ENCODE peak calls at places on chromosomes 16 and 17, in ten cellular contexts. One of them, this sample, is unnamed.
A peak's percentile ranks its signal among the peaks of the same experiment; 100 is the strongest.

GRCh38 chr17:67415291-67415690 is 38.2 kb downstream of the PITPNC1 start:
- DNase-seq in lower leg skin: no peak
- DNase-seq in progenitor cell of endocrine pancreas: no peak
- DNase-seq in AG10803: no peak
- DNase-seq in epithelial cell of esophagus: no peak
- DNase-seq in cardiac muscle cell: no peak
- DNase-seq in mucosa of descending colon: no peak
- DNase-seq in keratinocyte: no peak
- DNase-seq in gastrocnemius medialis: no peak
- DNase-seq in GM12864: no peak
- DNase-seq in this sample: no peak

GRCh38 chr17:30550512-30551273 is 73.5 kb downstream of the GOSR1 start:
- DNase-seq in GM12864: peak; percentile 47
- DNase-seq in lower leg skin: no peak
- DNase-seq in keratinocyte: no peak
- DNase-seq in gastrocnemius medialis: no peak
- DNase-seq in mucosa of descending colon: peak; percentile 24
- DNase-seq in epithelial cell of esophagus: peak; percentile 46
- DNase-seq in cardiac muscle cell: peak; percentile 49
- DNase-seq in progenitor cell of endocrine pancreas: no peak
- DNase-seq in AG10803: peak; percentile 13
- DNase-seq in this sample: no peak

GRCh38 chr16:17518441-17518840 is 47.7 kb upstream of the XYLT1 start:
- DNase-seq in cardiac muscle cell: no peak
- DNase-seq in AG10803: peak; percentile 22
- DNase-seq in epithelial cell of esophagus: peak; percentile 3
- DNase-seq in keratinocyte: no peak
- DNase-seq in GM12864: no peak
- DNase-seq in mucosa of descending colon: no peak
- DNase-seq in lower leg skin: no peak
- DNase-seq in gastrocnemius medialis: no peak
- DNase-seq in progenitor cell of endocrine pancreas: no peak
- DNase-seq in this sample: no peak

GRCh38 chr17:882827-883585 is 96.6 kb downstream of the NXN start:
- DNase-seq in gastrocnemius medialis: peak; percentile 92
- DNase-seq in epithelial cell of esophagus: peak; percentile 47
- DNase-seq in progenitor cell of endocrine pancreas: no peak
- DNase-seq in AG10803: peak; percentile 28
- DNase-seq in keratinocyte: no peak
- DNase-seq in lower leg skin: peak; percentile 69
- DNase-seq in cardiac muscle cell: peak; percentile 63
- DNase-seq in mucosa of descending colon: no peak
- DNase-seq in GM12864: no peak
- DNase-seq in this sample: no peak

GRCh38 chr17:57419940-57420522 is 163.7 kb downstream of the MSI2 start:
- DNase-seq in cardiac muscle cell: no peak
- DNase-seq in mucosa of descending colon: no peak
- DNase-seq in keratinocyte: no peak
- DNase-seq in gastrocnemius medialis: no peak
- DNase-seq in GM12864: no peak
- DNase-seq in epithelial cell of esophagus: no peak
- DNase-seq in AG10803: no peak
- DNase-seq in lower leg skin: no peak
- DNase-seq in progenitor cell of endocrine pancreas: no peak
- DNase-seq in this sample: no peak

GRCh38 chr17:17568772-17569195 is 22.7 kb downstream of the PEMT start:
- DNase-seq in cardiac muscle cell: peak; percentile 53
- DNase-seq in keratinocyte: no peak
- DNase-seq in mucosa of descending colon: peak; percentile 91
- DNase-seq in epithelial cell of esophagus: peak; percentile 71
- DNase-seq in AG10803: peak; percentile 25
- DNase-seq in lower leg skin: no peak
- DNase-seq in gastrocnemius medialis: peak; percentile 79
- DNase-seq in progenitor cell of endocrine pancreas: peak; percentile 80
- DNase-seq in GM12864: no peak
- DNase-seq in this sample: peak; percentile 77

GRCh38 chr16:87178977-87179376 is 138.2 kb downstream of the C16orf95 start:
- DNase-seq in progenitor cell of endocrine pancreas: no peak
- DNase-seq in AG10803: peak; percentile 41
- DNase-seq in lower leg skin: no peak
- DNase-seq in gastrocnemius medialis: no peak
- DNase-seq in cardiac muscle cell: peak; percentile 84
- DNase-seq in epithelial cell of esophagus: no peak
- DNase-seq in GM12864: no peak
- DNase-seq in mucosa of descending colon: no peak
- DNase-seq in keratinocyte: no peak
- DNase-seq in this sample: no peak

GRCh38 chr17:57629886-57630285 is 115.2 kb downstream of the CCDC182 start:
- DNase-seq in keratinocyte: no peak
- DNase-seq in mucosa of descending colon: no peak
- DNase-seq in gastrocnemius medialis: peak; percentile 8
- DNase-seq in epithelial cell of esophagus: no peak
- DNase-seq in progenitor cell of endocrine pancreas: no peak
- DNase-seq in AG10803: no peak
- DNase-seq in GM12864: no peak
- DNase-seq in cardiac muscle cell: no peak
- DNase-seq in lower leg skin: no peak
- DNase-seq in this sample: no peak

GRCh38 chr16:49931931-49932330 is 76.0 kb upstream of the ZNF423 start:
- DNase-seq in epithelial cell of esophagus: no peak
- DNase-seq in GM12864: no peak
- DNase-seq in progenitor cell of endocrine pancreas: no peak
- DNase-seq in gastrocnemius medialis: no peak
- DNase-seq in AG10803: no peak
- DNase-seq in cardiac muscle cell: no peak
- DNase-seq in lower leg skin: no peak
- DNase-seq in keratinocyte: no peak
- DNase-seq in mucosa of descending colon: no peak
- DNase-seq in this sample: no peak

GRCh38 chr16:10076037-10076436 is 106.2 kb downstream of the GRIN2A start:
- DNase-seq in AG10803: no peak
- DNase-seq in gastrocnemius medialis: no peak
- DNase-seq in GM12864: no peak
- DNase-seq in mucosa of descending colon: no peak
- DNase-seq in progenitor cell of endocrine pancreas: no peak
- DNase-seq in lower leg skin: no peak
- DNase-seq in cardiac muscle cell: no peak
- DNase-seq in epithelial cell of esophagus: no peak
- DNase-seq in keratinocyte: no peak
- DNase-seq in this sample: no peak

GRCh38 chr17:80030730-80031410 is 4.8 kb downstream of the TBC1D16 start:
- DNase-seq in gastrocnemius medialis: peak; percentile 48
- DNase-seq in cardiac muscle cell: no peak
- DNase-seq in keratinocyte: no peak
- DNase-seq in epithelial cell of esophagus: peak; percentile 78
- DNase-seq in AG10803: no peak
- DNase-seq in mucosa of descending colon: peak; percentile 80
- DNase-seq in lower leg skin: peak; percentile 59
- DNase-seq in progenitor cell of endocrine pancreas: no peak
- DNase-seq in GM12864: no peak
- DNase-seq in this sample: no peak

GRCh38 chr17:57422574-57423164 is 166.3 kb downstream of the MSI2 start:
- DNase-seq in gastrocnemius medialis: peak; percentile 89
- DNase-seq in GM12864: peak; percentile 59
- DNase-seq in lower leg skin: no peak
- DNase-seq in AG10803: peak; percentile 60
- DNase-seq in keratinocyte: no peak
- DNase-seq in mucosa of descending colon: no peak
- DNase-seq in epithelial cell of esophagus: peak; percentile 78
- DNase-seq in cardiac muscle cell: peak; percentile 37
- DNase-seq in progenitor cell of endocrine pancreas: no peak
- DNase-seq in this sample: peak; percentile 55

GRCh38 chr16:84059946-84060901 is 17.6 kb upstream of the SLC38A8 start:
- DNase-seq in progenitor cell of endocrine pancreas: no peak
- DNase-seq in cardiac muscle cell: no peak
- DNase-seq in GM12864: no peak
- DNase-seq in lower leg skin: no peak
- DNase-seq in AG10803: no peak
- DNase-seq in mucosa of descending colon: no peak
- DNase-seq in epithelial cell of esophagus: no peak
- DNase-seq in gastrocnemius medialis: no peak
- DNase-seq in keratinocyte: no peak
- DNase-seq in this sample: no peak

GRCh38 chr17:40931311-40931710 is 6.1 kb downstream of the KRT23 start:
- DNase-seq in epithelial cell of esophagus: peak; percentile 60
- DNase-seq in keratinocyte: no peak
- DNase-seq in gastrocnemius medialis: no peak
- DNase-seq in cardiac muscle cell: no peak
- DNase-seq in GM12864: no peak
- DNase-seq in lower leg skin: no peak
- DNase-seq in mucosa of descending colon: no peak
- DNase-seq in AG10803: no peak
- DNase-seq in progenitor cell of endocrine pancreas: no peak
- DNase-seq in this sample: no peak

GRCh38 chr16:13438064-13438463 is 481.9 kb upstream of the ERCC4 start:
- DNase-seq in gastrocnemius medialis: no peak
- DNase-seq in AG10803: no peak
- DNase-seq in progenitor cell of endocrine pancreas: no peak
- DNase-seq in cardiac muscle cell: no peak
- DNase-seq in mucosa of descending colon: no peak
- DNase-seq in lower leg skin: no peak
- DNase-seq in epithelial cell of esophagus: no peak
- DNase-seq in keratinocyte: no peak
- DNase-seq in GM12864: no peak
- DNase-seq in this sample: no peak

GRCh38 chr16:13435873-13436474 is 484.0 kb upstream of the ERCC4 start:
- DNase-seq in cardiac muscle cell: no peak
- DNase-seq in mucosa of descending colon: no peak
- DNase-seq in epithelial cell of esophagus: no peak
- DNase-seq in lower leg skin: no peak
- DNase-seq in keratinocyte: no peak
- DNase-seq in gastrocnemius medialis: no peak
- DNase-seq in progenitor cell of endocrine pancreas: no peak
- DNase-seq in AG10803: no peak
- DNase-seq in GM12864: no peak
- DNase-seq in this sample: no peak

GRCh38 chr16:13436641-13437423 is 483.1 kb upstream of the ERCC4 start:
- DNase-seq in gastrocnemius medialis: no peak
- DNase-seq in lower leg skin: no peak
- DNase-seq in progenitor cell of endocrine pancreas: no peak
- DNase-seq in keratinocyte: no peak
- DNase-seq in mucosa of descending colon: no peak
- DNase-seq in cardiac muscle cell: no peak
- DNase-seq in epithelial cell of esophagus: no peak
- DNase-seq in GM12864: peak; percentile 40
- DNase-seq in AG10803: peak; percentile 40
- DNase-seq in this sample: peak; percentile 5

GRCh38 chr16:13439766-13440165 is 480.2 kb upstream of the ERCC4 start:
- DNase-seq in GM12864: no peak
- DNase-seq in mucosa of descending colon: no peak
- DNase-seq in progenitor cell of endocrine pancreas: no peak
- DNase-seq in AG10803: no peak
- DNase-seq in keratinocyte: no peak
- DNase-seq in gastrocnemius medialis: no peak
- DNase-seq in cardiac muscle cell: no peak
- DNase-seq in lower leg skin: no peak
- DNase-seq in epithelial cell of esophagus: no peak
- DNase-seq in this sample: no peak

GRCh38 chr16:13435415-13435814 is 484.5 kb upstream of the ERCC4 start:
- DNase-seq in epithelial cell of esophagus: no peak
- DNase-seq in GM12864: no peak
- DNase-seq in lower leg skin: no peak
- DNase-seq in cardiac muscle cell: no peak
- DNase-seq in mucosa of descending colon: no peak
- DNase-seq in progenitor cell of endocrine pancreas: no peak
- DNase-seq in gastrocnemius medialis: no peak
- DNase-seq in AG10803: no peak
- DNase-seq in keratinocyte: no peak
- DNase-seq in this sample: no peak
- TF ChIP-seq CTCF in epithelial cell of esophagus: no peak
- TF ChIP-seq CTCF in GM12864: no peak
- TF ChIP-seq CTCF in lower leg skin: no peak
- TF ChIP-seq CTCF in cardiac muscle cell: no peak
- TF ChIP-seq CTCF in mucosa of descending colon: no peak
- TF ChIP-seq CTCF in progenitor cell of endocrine pancreas: no peak
- TF ChIP-seq CTCF in gastrocnemius medialis: no peak
- TF ChIP-seq CTCF in AG10803: no peak
- TF ChIP-seq CTCF in keratinocyte: no peak
- TF ChIP-seq CTCF in this sample: no peak

DNA sequence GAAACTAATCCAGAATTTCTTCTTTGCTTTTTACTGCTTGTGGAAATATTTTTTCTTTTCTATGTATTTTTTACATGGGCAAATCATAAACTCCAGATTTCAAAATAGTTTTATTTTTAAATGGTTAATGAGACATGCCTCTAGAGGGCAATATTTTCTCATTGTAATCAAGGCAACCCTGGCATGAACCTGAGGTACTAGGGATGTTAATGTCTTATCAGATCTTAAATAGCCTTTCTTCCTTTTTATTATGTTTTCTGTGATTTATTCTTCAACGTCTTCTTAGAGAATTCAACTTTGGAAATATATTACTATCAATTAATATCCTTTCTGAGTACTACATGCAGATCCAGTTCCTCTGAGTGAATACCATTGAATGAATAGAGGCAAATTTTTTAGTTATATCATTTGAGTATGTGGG is 324.7 kb downstream of the BCAS3 start:
- DNase-seq in GM12864: no peak
- DNase-seq in mucosa of descending colon: no peak
- DNase-seq in AG10803: peak; percentile 64
- DNase-seq in lower leg skin: no peak
- DNase-seq in keratinocyte: no peak
- DNase-seq in cardiac muscle cell: peak; percentile 70
- DNase-seq in progenitor cell of endocrine pancreas: no peak
- DNase-seq in epithelial cell of esophagus: peak; percentile 50
- DNase-seq in gastrocnemius medialis: no peak
- DNase-seq in this sample: no peak
- TF ChIP-seq CTCF in GM12864: peak; percentile 27
- TF ChIP-seq CTCF in mucosa of descending colon: no peak
- TF ChIP-seq CTCF in AG10803: peak; percentile 64
- TF ChIP-seq CTCF in lower leg skin: no peak
- TF ChIP-seq CTCF in keratinocyte: peak; percentile 34
- TF ChIP-seq CTCF in cardiac muscle cell: peak; percentile 52
- TF ChIP-seq CTCF in progenitor cell of endocrine pancreas: peak; percentile 64
- TF ChIP-seq CTCF in epithelial cell of esophagus: peak; percentile 48
- TF ChIP-seq CTCF in gastrocnemius medialis: peak; percentile 36
- TF ChIP-seq CTCF in this sample: peak; percentile 78

GRCh38 chr17:82710499-82711232 is 5.8 kb upstream of the FN3KRP start:
- DNase-seq in AG10803: no peak
- DNase-seq in epithelial cell of esophagus: no peak
- DNase-seq in lower leg skin: no peak
- DNase-seq in mucosa of descending colon: no peak
- DNase-seq in cardiac muscle cell: no peak
- DNase-seq in keratinocyte: no peak
- DNase-seq in progenitor cell of endocrine pancreas: no peak
- DNase-seq in gastrocnemius medialis: no peak
- DNase-seq in GM12864: no peak
- DNase-seq in this sample: no peak
- TF ChIP-seq CTCF in AG10803: no peak
- TF ChIP-seq CTCF in epithelial cell of esophagus: no peak
- TF ChIP-seq CTCF in lower leg skin: no peak
- TF ChIP-seq CTCF in mucosa of descending colon: no peak
- TF ChIP-seq CTCF in cardiac muscle cell: no peak
- TF ChIP-seq CTCF in keratinocyte: no peak
- TF ChIP-seq CTCF in progenitor cell of endocrine pancreas: no peak
- TF ChIP-seq CTCF in gastrocnemius medialis: no peak
- TF ChIP-seq CTCF in GM12864: no peak
- TF ChIP-seq CTCF in this sample: no peak

DNA sequence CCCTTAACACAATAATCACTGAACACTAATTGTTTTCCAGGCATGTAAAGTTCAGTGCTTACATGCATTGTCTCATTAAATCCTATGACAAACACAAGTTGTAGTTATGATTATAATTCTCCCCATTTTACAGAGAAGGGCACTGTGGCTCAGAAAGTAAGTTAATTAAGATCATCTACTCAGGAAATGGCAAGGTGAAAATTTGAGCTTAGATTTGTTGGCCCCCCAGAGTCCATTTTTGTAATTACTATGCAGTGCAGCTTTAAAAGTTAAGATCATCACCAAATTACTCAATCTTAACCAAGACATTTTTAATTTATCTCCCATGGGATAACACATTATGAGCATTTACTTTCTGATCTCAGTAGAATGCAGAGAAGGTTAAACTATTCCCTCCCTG is 34.2 kb upstream of the CCL1 start:
- DNase-seq in gastrocnemius medialis: no peak
- DNase-seq in epithelial cell of esophagus: no peak
- DNase-seq in progenitor cell of endocrine pancreas: no peak
- DNase-seq in keratinocyte: no peak
- DNase-seq in GM12864: no peak
- DNase-seq in mucosa of descending colon: no peak
- DNase-seq in AG10803: no peak
- DNase-seq in lower leg skin: no peak
- DNase-seq in cardiac muscle cell: no peak
- DNase-seq in this sample: no peak
- TF ChIP-seq CTCF in gastrocnemius medialis: no peak
- TF ChIP-seq CTCF in epithelial cell of esophagus: no peak
- TF ChIP-seq CTCF in progenitor cell of endocrine pancreas: no peak
- TF ChIP-seq CTCF in keratinocyte: no peak
- TF ChIP-seq CTCF in GM12864: no peak
- TF ChIP-seq CTCF in mucosa of descending colon: no peak
- TF ChIP-seq CTCF in AG10803: no peak
- TF ChIP-seq CTCF in lower leg skin: no peak
- TF ChIP-seq CTCF in cardiac muscle cell: peak; percentile 3
- TF ChIP-seq CTCF in this sample: no peak

This sample was measured in activated CD8-positive, alpha-beta T cell treated with anti-CD3 and anti-CD28 coated beads for 36 hours.